ENCODE peak calls at places on chromosomes 1 and 21, in ten cellular contexts. H is astrocyte, G is Karpas-422, X is SJSA1, R is mesendoderm, N is A549, W is HepG2, S is NT2/D1, C is uterus, Q is prostate gland. I is an unnamed sample. For H3K4me1, the result is how much of the 10 kb centered on the place peaks cover.

GRCh38 chr1:91699339-91699970 is 186.5 kb downstream of the TGFBR3 start:
- DNase-seq in H (no peak), G (no peak), X (no peak), R (no peak), N (no peak), W (no peak), S (no peak), C (peak), Q (no peak), I (peak)

GRCh38 chr1:57423135-57424131 is at the start of gene DAB1:
- DNase-seq in H (peak), G (no peak), X (peak), R (peak), N (no peak), W (no peak), S (peak), C (no peak), Q (no peak), I (no peak)

GRCh38 chr21:26956216-26956615 is 10.7 kb downstream of the ADAMTS5 start:
- DNase-seq in H (no peak), G (no peak), X (no peak), R (no peak), N (no peak), W (no peak), S (no peak), C (no peak), Q (no peak), I (no peak)

GRCh38 chr1:211625040-211625439 is 46.1 kb upstream of the SLC30A1 start:
- DNase-seq in H (no peak), G (peak), X (no peak), R (peak), N (no peak), W (peak), S (no peak), C (no peak), Q (no peak), I (no peak)

GRCh38 chr1:177278626-177279390 is 108.0 kb downstream of the BRINP2 start:
- DNase-seq in H (peak), G (no peak), X (no peak), R (peak), N (no peak), W (no peak), S (no peak), C (peak), Q (no peak), I (no peak)

GRCh38 chr1:227395391-227396028 is 77.2 kb upstream of the CDC42BPA start:
- DNase-seq in H (peak), G (no peak), X (no peak), R (no peak), N (no peak), W (no peak), S (no peak), C (no peak), Q (no peak), I (no peak)

GRCh38 chr1:38274974-38275373 is 228.4 kb upstream of the POU3F1 start:
- DNase-seq in H (peak), G (no peak), X (no peak), R (no peak), N (no peak), W (no peak), S (no peak), C (no peak), Q (no peak), I (no peak)

GRCh38 chr1:43466403-43466802 is 12.7 kb upstream of the HYI start:
- DNase-seq in H (peak), G (no peak), X (no peak), R (no peak), N (no peak), W (no peak), S (no peak), C (no peak), Q (no peak), I (no peak)

GRCh38 chr1:93779540-93780121 is 98.0 kb upstream of the BCAR3 start:
- DNase-seq in H (peak), G (no peak), X (peak), R (peak), N (peak), W (no peak), S (peak), C (no peak), Q (no peak), I (no peak)

GRCh38 chr1:67737875-67738274 is 52.9 kb downstream of the GADD45A start:
- DNase-seq in H (no peak), G (no peak), X (no peak), R (no peak), N (no peak), W (no peak), S (no peak), C (no peak), Q (no peak), I (no peak)
- H3K4me1 ChIP-seq in H (under half), G (under half), X (under half), R (under half), N (half or more), W (half or more), S (under half), C (under half), Q (under half), I (under half)

GRCh38 chr1:24186031-24186710 is 918 bp downstream of the IFNLR1 start:
- DNase-seq in H (no peak), G (no peak), X (no peak), R (no peak), N (no peak), W (no peak), S (no peak), C (no peak), Q (peak), I (no peak)
- H3K4me3 ChIP-seq in H (no peak), G (peak), X (no peak), R (peak), N (peak), W (peak), S (peak), C (no peak), Q (peak), I (peak)

DNA sequence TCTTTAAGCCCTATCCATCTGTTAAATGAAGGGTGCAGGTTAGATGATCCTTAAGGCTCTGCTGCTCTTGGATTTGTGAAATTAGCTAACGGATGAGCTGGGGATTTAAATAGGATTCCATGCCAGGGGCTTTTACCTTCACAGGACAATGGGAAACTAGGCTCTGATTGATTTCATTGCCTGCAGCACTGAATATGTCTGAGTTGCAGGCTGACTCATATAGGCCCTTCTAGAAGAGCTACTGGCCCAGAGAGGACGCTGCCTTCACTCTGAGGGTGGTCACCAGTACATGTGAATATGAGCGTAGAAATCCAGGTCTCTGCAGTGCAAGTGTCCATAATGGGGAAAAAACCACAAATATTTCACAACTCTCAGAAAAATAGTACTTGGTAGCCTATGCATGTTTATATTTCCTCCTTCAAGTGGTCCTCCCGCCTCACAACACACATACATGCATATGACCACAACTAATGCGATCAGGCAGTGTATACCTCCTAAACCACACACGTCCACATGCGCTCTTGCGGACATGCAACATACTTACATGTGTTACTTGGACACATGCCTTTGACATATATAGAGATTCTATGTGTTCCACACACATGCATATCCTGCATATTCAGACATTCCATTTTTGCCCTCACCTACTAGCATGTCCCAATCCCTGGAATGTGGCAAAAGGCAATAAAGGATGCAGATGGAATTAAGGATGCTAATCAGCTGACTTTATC is 233.8 kb upstream of the JUN start:
- DNase-seq in H (peak), G (no peak), X (peak), R (peak), N (no peak), W (no peak), S (no peak), C (no peak), Q (no peak), I (no peak)
- H3K4me1 ChIP-seq in H (under half), G (under half), X (half or more), R (under half), N (under half), W (under half), S (under half), C (under half), Q (under half), I (under half)

DNA sequence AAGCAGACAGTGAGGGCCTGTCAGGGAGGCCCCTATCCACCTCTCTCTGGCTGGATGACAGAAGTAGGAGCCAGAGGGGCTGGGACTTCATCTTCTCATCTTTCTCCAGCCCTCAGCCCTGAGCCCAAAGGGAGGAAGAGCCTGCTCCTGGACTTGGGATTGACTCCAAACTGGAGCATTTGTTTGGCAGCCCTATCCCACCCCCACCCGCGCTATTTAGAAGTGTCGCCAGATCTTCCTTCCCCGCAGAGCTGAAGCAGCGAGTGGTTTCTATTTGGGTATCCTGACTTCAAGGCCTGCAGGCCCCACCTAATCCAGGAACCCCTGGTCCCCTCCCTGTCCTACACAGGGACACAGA is 9.6 kb downstream of the NES start:
- DNase-seq in H (no peak), G (no peak), X (no peak), R (no peak), N (no peak), W (no peak), S (no peak), C (peak), Q (no peak), I (peak)
- H3K4me3 ChIP-seq in H (no peak), G (no peak), X (no peak), R (no peak), N (no peak), W (no peak), S (no peak), C (no peak), Q (no peak), I (no peak)

DNA sequence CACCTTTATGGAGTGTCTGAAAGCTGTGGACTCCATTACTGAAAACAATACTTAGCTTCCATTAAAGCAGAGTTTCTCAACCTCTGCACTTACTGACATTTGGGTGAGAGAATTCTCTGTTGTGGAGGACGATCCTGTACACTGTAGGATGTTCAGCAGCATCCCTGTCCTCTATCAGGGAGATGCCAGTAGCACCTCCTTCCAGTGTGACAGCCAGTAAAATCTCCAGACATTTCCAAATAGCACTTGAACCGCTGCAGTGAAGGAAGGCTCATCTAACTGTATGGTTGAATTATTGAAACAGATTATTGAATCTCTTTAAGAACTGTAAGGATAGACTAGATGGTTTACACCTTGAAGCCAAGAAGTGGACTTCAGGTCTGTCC is 3.1 kb downstream of the PRDM2 start:
- DNase-seq in H (no peak), G (no peak), X (no peak), R (no peak), N (no peak), W (no peak), S (no peak), C (no peak), Q (no peak), I (no peak)
- H3K4me1 ChIP-seq in H (under half), G (under half), X (under half), R (under half), N (under half), W (under half), S (under half), C (under half), Q (under half), I (under half)

GRCh38 chr21:17340081-17340480 is 172.8 kb upstream of the CXADR start:
- DNase-seq in H (no peak), G (no peak), X (no peak), R (no peak), N (no peak), W (no peak), S (no peak), C (no peak), Q (no peak), I (no peak)

GRCh38 chr21:17334478-17334877 is 178.4 kb upstream of the CXADR start:
- DNase-seq in H (no peak), G (no peak), X (no peak), R (no peak), N (no peak), W (no peak), S (no peak), C (no peak), Q (no peak), I (no peak)
- H3K4me3 ChIP-seq in H (no peak), G (no peak), X (no peak), R (no peak), N (no peak), W (no peak), S (no peak), C (no peak), Q (no peak), I (no peak)